ENCODE peak calls at places on chromosomes 1 and 21, in six cellular contexts. F is GM12865, N is ovary, U is hepatocyte, B is GOT3, S is SK-N-SH. A is an unnamed sample.

GRCh38 chr1:198599749-198600148 is 39.1 kb upstream of the PTPRC start:
- DNase-seq in F (no peak), N (no peak), U (no peak), B (no peak), S (no peak), A (no peak)

GRCh38 chr1:44594871-44595735 is 79.2 kb downstream of the TMEM53 start:
- DNase-seq in F (peak), N (peak), U (peak), B (no peak), S (peak), A (no peak)

GRCh38 chr1:33420870-33421775 is 9.8 kb downstream of the PHC2 start:
- DNase-seq in F (no peak), N (no peak), U (no peak), B (no peak), S (no peak), A (no peak)

GRCh38 chr1:218585565-218586184 is 240.5 kb downstream of the TGFB2 start:
- DNase-seq in F (no peak), N (no peak), U (peak), B (no peak), S (peak), A (peak)

GRCh38 chr1:41664861-41665640 is 180.6 kb upstream of the EDN2 start:
- DNase-seq in F (no peak), N (no peak), U (peak), B (no peak), S (no peak), A (peak)

GRCh38 chr1:16014509-16015482 is 3.0 kb downstream of the HSPB7 start:
- DNase-seq in F (peak), N (peak), U (peak), B (no peak), S (peak), A (no peak)

GRCh38 chr1:70003509-70003908 is 201.9 kb downstream of the LRRC40 start:
- DNase-seq in F (no peak), N (no peak), U (no peak), B (no peak), S (no peak), A (no peak)

GRCh38 chr1:156658496-156658895 is 16.6 kb downstream of the BCAN start:
- DNase-seq in F (no peak), N (peak), U (no peak), B (no peak), S (no peak), A (no peak)

GRCh38 chr1:185788386-185788785 is 54.2 kb downstream of the HMCN1 start:
- DNase-seq in F (no peak), N (no peak), U (no peak), B (no peak), S (no peak), A (no peak)

GRCh38 chr1:2310332-2311183 is 80.8 kb downstream of the MORN1 start:
- DNase-seq in F (no peak), N (peak), U (no peak), B (no peak), S (no peak), A (no peak)

GRCh38 chr1:24764848-24765247 is 19.6 kb downstream of the CLIC4 start:
- DNase-seq in F (no peak), N (no peak), U (no peak), B (no peak), S (no peak), A (no peak)

GRCh38 chr21:15192243-15192642 is 127.4 kb upstream of the NRIP1 start:
- DNase-seq in F (no peak), N (no peak), U (peak), B (no peak), S (no peak), A (no peak)

GRCh38 chr1:160064746-160065145 is 5.2 kb downstream of the KCNJ10 start:
- DNase-seq in F (no peak), N (no peak), U (no peak), B (no peak), S (no peak), A (no peak)

GRCh38 chr1:245589827-245590421 is 435.1 kb downstream of the KIF26B start:
- DNase-seq in F (no peak), N (no peak), U (no peak), B (no peak), S (no peak), A (no peak)

GRCh38 chr1:94683886-94684285 is 136.3 kb upstream of the SLC44A3 start:
- DNase-seq in F (no peak), N (no peak), U (no peak), B (no peak), S (no peak), A (no peak)

GRCh38 chr1:160781129-160781808 is 14.7 kb upstream of the LY9 start:
- DNase-seq in F (no peak), N (no peak), U (peak), B (no peak), S (no peak), A (no peak)

GRCh38 chr21:21200103-21200938 is 202.1 kb downstream of the NCAM2 start:
- DNase-seq in F (no peak), N (no peak), U (peak), B (no peak), S (no peak), A (peak)

GRCh38 chr1:228112617-228113016 is 3.5 kb upstream of the MRPL55 start:
- DNase-seq in F (no peak), N (no peak), U (no peak), B (no peak), S (no peak), A (no peak)

GRCh38 chr1:3009021-3009420 is 12.2 kb upstream of the ACTRT2 start:
- DNase-seq in F (no peak), N (no peak), U (no peak), B (no peak), S (no peak), A (no peak)

GRCh38 chr1:55535724-55536262 is 320.6 kb upstream of the USP24 start:
- DNase-seq in F (no peak), N (no peak), U (no peak), B (no peak), S (no peak), A (no peak)

GRCh38 chr1:29352719-29353420 is 116.5 kb downstream of the PTPRU start:
- DNase-seq in F (no peak), N (no peak), U (no peak), B (no peak), S (no peak), A (no peak)

GRCh38 chr1:24003331-24003972 is 23.3 kb upstream of the SRSF10 start:
- DNase-seq in F (peak), N (no peak), U (peak), B (no peak), S (no peak), A (no peak)

GRCh38 chr1:236688705-236689104 is 2.4 kb downstream of the ACTN2 start:
- DNase-seq in F (no peak), N (no peak), U (no peak), B (no peak), S (no peak), A (no peak)

GRCh38 chr1:41900611-41901444 is 17.9 kb downstream of the HIVEP3 start:
- DNase-seq in F (no peak), N (no peak), U (peak), B (no peak), S (no peak), A (no peak)

GRCh38 chr1:151837841-151838490 is 1.7 kb downstream of the C2CD4D start:
- DNase-seq in F (peak), N (no peak), U (peak), B (no peak), S (no peak), A (no peak)

GRCh38 chr1:199155166-199156033 is 516.6 kb downstream of the PTPRC start:
- DNase-seq in F (no peak), N (no peak), U (no peak), B (no peak), S (no peak), A (no peak)

GRCh38 chr1:114521396-114522263 is 10.6 kb upstream of the TRIM33 start:
- DNase-seq in F (no peak), N (no peak), U (no peak), B (no peak), S (no peak), A (no peak)

GRCh38 chr1:15731735-15732685 is 4.0 kb upstream of the SLC25A34 start:
- DNase-seq in F (no peak), N (no peak), U (no peak), B (no peak), S (no peak), A (no peak)

GRCh38 chr1:148355976-148356375 is 127.1 kb downstream of the PPIAL4G start:
- DNase-seq in F (no peak), N (no peak), U (no peak), B (no peak), S (no peak), A (no peak)

GRCh38 chr1:210882414-210883221 is 251.3 kb downstream of the KCNH1 start:
- DNase-seq in F (no peak), N (no peak), U (no peak), B (no peak), S (no peak), A (peak)

A was measured in non-pigmented ciliary epithelial cell.